ENCODE peak calls at places on chromosomes 11 and 22, in nine cellular contexts. K, O, U, X, Q, R, Y, M and T are unnamed samples.

GRCh38 chr11:6497069-6497839 is at the start of gene DNHD1:
- DNase-seq in Y (no peak), U (no peak), R (no peak), Q (no peak), M (no peak), X (no peak), K (no peak), O (no peak), T (no peak)

GRCh38 chr11:111925953-111926352 is 7.2 kb downstream of the C11orf52 start:
- DNase-seq in R (no peak), Y (no peak), Q (no peak), X (no peak), M (no peak), U (no peak), O (no peak), K (no peak), T (no peak)

GRCh38 chr11:45092901-45093760 is 53.3 kb upstream of the PRDM11 start:
- DNase-seq in K (no peak), Q (no peak), U (peak), Y (peak), X (no peak), O (no peak), M (no peak), R (no peak), T (no peak)

GRCh38 chr11:66317766-66318575 is 1.1 kb upstream of the CD248 start:
- DNase-seq in U (no peak), X (no peak), M (peak), R (no peak), O (no peak), K (no peak), Q (peak), Y (no peak), T (no peak)

GRCh38 chr11:123587044-123587443 is 67.4 kb downstream of the SCN3B start:
- DNase-seq in Y (no peak), U (peak), K (no peak), R (no peak), M (no peak), X (peak), Q (no peak), O (no peak), T (no peak)

GRCh38 chr11:93822359-93822758 is 28.1 kb downstream of the VSTM5 start:
- DNase-seq in R (no peak), M (no peak), Q (no peak), Y (no peak), K (no peak), O (no peak), U (peak), X (no peak), T (no peak)

GRCh38 chr11:133163463-133164419 is 368.6 kb downstream of the OPCML start:
- DNase-seq in Q (peak), R (peak), K (no peak), U (peak), Y (no peak), X (peak), O (peak), M (no peak), T (no peak)

GRCh38 chr11:10382518-10382917 is 72.5 kb upstream of the AMPD3 start:
- DNase-seq in K (no peak), O (no peak), M (no peak), R (no peak), Q (no peak), X (peak), Y (no peak), U (no peak), T (no peak)

GRCh38 chr11:11937433-11937832 is 71.0 kb downstream of the DKK3 start:
- DNase-seq in Y (no peak), K (no peak), U (no peak), R (no peak), Q (no peak), X (no peak), O (no peak), M (no peak), T (no peak)

GRCh38 chr22:29031236-29031982 is 30.2 kb downstream of the C22orf31 start:
- DNase-seq in Q (no peak), X (peak), O (no peak), R (peak), Y (no peak), U (peak), K (no peak), M (peak), T (peak)

GRCh38 chr22:23061471-23062280 is 8.6 kb upstream of the GNAZ start:
- DNase-seq in Q (no peak), R (peak), O (no peak), X (no peak), Y (peak), M (no peak), K (no peak), U (no peak), T (peak)

GRCh38 chr22:48918585-48919186 is 909.0 kb downstream of the BRD1 start:
- DNase-seq in K (no peak), M (no peak), X (no peak), Q (no peak), O (no peak), Y (no peak), U (no peak), R (no peak), T (no peak)

GRCh38 chr22:27726726-27727449 is 74.7 kb downstream of the MN1 start:
- DNase-seq in M (no peak), O (no peak), U (peak), Y (no peak), X (no peak), K (no peak), Q (peak), R (no peak), T (no peak)

GRCh38 chr22:30866811-30867271 is 101.7 kb downstream of the MORC2 start:
- DNase-seq in U (no peak), Y (no peak), O (no peak), M (no peak), Q (no peak), R (peak), K (no peak), X (no peak), T (peak)